ENCODE peak calls at places on chromosomes 3 and 15, in four cellular contexts. One of them, this sample, is unnamed.

GRCh38 chr15:88257311-88257901 is 867 bp upstream of the NTRK3 start:
- DNase-seq in A549: no peak
- DNase-seq in cardiac muscle cell: peak
- DNase-seq in thyroid gland: peak
- DNase-seq in this sample: peak

GRCh38 chr15:66948294-66948693 is 117.1 kb upstream of the SMAD3 start:
- DNase-seq in cardiac muscle cell: no peak
- DNase-seq in A549: no peak
- DNase-seq in thyroid gland: no peak
- DNase-seq in this sample: no peak

GRCh38 chr3:189944285-189945145 is 176.2 kb downstream of the P3H2 start:
- DNase-seq in thyroid gland: no peak
- DNase-seq in A549: no peak
- DNase-seq in cardiac muscle cell: no peak
- DNase-seq in this sample: no peak

GRCh38 chr3:152051501-152052404 is 178.3 kb downstream of the SUCNR1 start:
- DNase-seq in A549: no peak
- DNase-seq in cardiac muscle cell: no peak
- DNase-seq in thyroid gland: no peak
- DNase-seq in this sample: no peak

GRCh38 chr3:30904986-30905385 is 10.5 kb upstream of the GADL1 start:
- DNase-seq in thyroid gland: no peak
- DNase-seq in cardiac muscle cell: no peak
- DNase-seq in A549: no peak
- DNase-seq in this sample: no peak

GRCh38 chr3:147906275-147906674 is 497.1 kb downstream of the ZIC1 start:
- DNase-seq in A549: no peak
- DNase-seq in cardiac muscle cell: no peak
- DNase-seq in thyroid gland: no peak
- DNase-seq in this sample: no peak

GRCh38 chr3:33758874-33759273 is 39.6 kb upstream of the PDCD6IP start:
- DNase-seq in A549: no peak
- DNase-seq in cardiac muscle cell: no peak
- DNase-seq in thyroid gland: no peak
- DNase-seq in this sample: no peak

GRCh38 chr3:18127864-18128185 is 297.3 kb downstream of the SATB1 start:
- DNase-seq in thyroid gland: no peak
- DNase-seq in cardiac muscle cell: no peak
- DNase-seq in A549: no peak
- DNase-seq in this sample: no peak

GRCh38 chr15:43516185-43516584 is 1.2 kb upstream of the MAP1A start:
- DNase-seq in thyroid gland: peak
- DNase-seq in A549: no peak
- DNase-seq in cardiac muscle cell: no peak
- DNase-seq in this sample: no peak

GRCh38 chr15:31304074-31304648 is 22.5 kb upstream of the KLF13 start:
- DNase-seq in thyroid gland: no peak
- DNase-seq in cardiac muscle cell: no peak
- DNase-seq in A549: no peak
- DNase-seq in this sample: no peak

GRCh38 chr15:26970712-26971210 is at the start of gene GABRG3:
- DNase-seq in cardiac muscle cell: peak
- DNase-seq in thyroid gland: peak
- DNase-seq in A549: peak
- DNase-seq in this sample: peak

GRCh38 chr15:26972636-26973035 is 1.7 kb downstream of the GABRG3 start:
- DNase-seq in thyroid gland: no peak
- DNase-seq in cardiac muscle cell: no peak
- DNase-seq in A549: no peak
- DNase-seq in this sample: no peak

GRCh38 chr15:26971303-26972018 is 480 bp downstream of the GABRG3 start:
- DNase-seq in thyroid gland: peak
- DNase-seq in cardiac muscle cell: peak
- DNase-seq in A549: no peak
- DNase-seq in this sample: peak

GRCh38 chr15:26974120-26974780 is 3.3 kb downstream of the GABRG3 start:
- DNase-seq in cardiac muscle cell: peak
- DNase-seq in A549: peak
- DNase-seq in thyroid gland: no peak
- DNase-seq in this sample: no peak
- TF ChIP-seq CTCF in cardiac muscle cell: peak
- TF ChIP-seq CTCF in A549: peak
- TF ChIP-seq CTCF in thyroid gland: peak
- TF ChIP-seq CTCF in this sample: peak

GRCh38 chr15:72472907-72473669 is 1.0 kb upstream of the ARIH1 start:
- DNase-seq in thyroid gland: no peak
- DNase-seq in cardiac muscle cell: no peak
- DNase-seq in A549: no peak
- DNase-seq in this sample: no peak
- TF ChIP-seq CTCF in thyroid gland: no peak
- TF ChIP-seq CTCF in cardiac muscle cell: peak
- TF ChIP-seq CTCF in A549: no peak
- TF ChIP-seq CTCF in this sample: no peak

GRCh38 chr3:173921741-173922140 is 524.2 kb downstream of the NLGN1 start:
- DNase-seq in A549: no peak
- DNase-seq in thyroid gland: no peak
- DNase-seq in cardiac muscle cell: no peak
- DNase-seq in this sample: no peak
- TF ChIP-seq CTCF in A549: no peak
- TF ChIP-seq CTCF in thyroid gland: no peak
- TF ChIP-seq CTCF in cardiac muscle cell: no peak
- TF ChIP-seq CTCF in this sample: no peak

GRCh38 chr3:88936837-88937236 is 170.6 kb upstream of the EPHA3 start:
- DNase-seq in thyroid gland: no peak
- DNase-seq in cardiac muscle cell: no peak
- DNase-seq in A549: no peak
- DNase-seq in this sample: no peak
- TF ChIP-seq CTCF in thyroid gland: no peak
- TF ChIP-seq CTCF in cardiac muscle cell: no peak
- TF ChIP-seq CTCF in A549: no peak
- TF ChIP-seq CTCF in this sample: no peak

This sample was measured in glutamatergic neuron.